ENCODE peak calls at places on chromosomes 12 and 14, in six cellular contexts. Z is G401; S is T-cell; B is CD4-positive, alpha-beta T cell; E is activated T-cell treated with anti-CD3 and anti-CD28 coated beads for 24 hours; T is stimulated activated CD4-positive, alpha-beta T cell treated with anti-CD3 and anti-CD28 coated beads, Interleukin-4, amount 100 ng/mL, for 1 hour. Q is an unnamed sample.

GRCh38 chr12:66960704-66961690 is 282.1 kb upstream of the GRIP1 start:
- DNase-seq in Z (no peak), E (no peak), S (no peak), B (no peak), T (no peak), Q (no peak)

GRCh38 chr12:26697217-26697616 is 135.8 kb downstream of the ITPR2 start:
- DNase-seq in T (no peak), S (no peak), E (no peak), Z (no peak), B (no peak), Q (no peak)

GRCh38 chr14:90649096-90649495 is 167.1 kb downstream of the TTC7B start:
- DNase-seq in E (no peak), T (no peak), S (no peak), Z (no peak), B (no peak), Q (no peak)

GRCh38 chr12:43348221-43348620 is 203.8 kb downstream of the ADAMTS20 start:
- DNase-seq in E (no peak), Z (peak), T (no peak), B (no peak), S (no peak), Q (no peak)

GRCh38 chr14:33363687-33364086 is 425.0 kb downstream of the NPAS3 start:
- DNase-seq in Z (no peak), B (no peak), S (no peak), E (no peak), T (no peak), Q (no peak)

GRCh38 chr12:124727244-124727673 is 136.4 kb downstream of the SCARB1 start:
- DNase-seq in E (no peak), T (no peak), Z (no peak), B (no peak), S (no peak), Q (peak)

GRCh38 chr12:120849765-120850164 is 54.4 kb downstream of the SPPL3 start:
- DNase-seq in B (no peak), S (no peak), T (no peak), Z (no peak), E (no peak), Q (no peak)

GRCh38 chr12:71472441-71472911 is 32.9 kb downstream of the LGR5 start:
- DNase-seq in S (no peak), T (no peak), Z (no peak), B (no peak), E (no peak), Q (no peak)

GRCh38 chr12:5497329-5498058 is 65.6 kb downstream of the NTF3 start:
- DNase-seq in E (no peak), T (no peak), S (no peak), Z (no peak), B (no peak), Q (no peak)

GRCh38 chr14:51368721-51369163 is 128.7 kb downstream of the TMX1 start:
- DNase-seq in Z (peak), S (no peak), E (no peak), T (no peak), B (no peak), Q (no peak)

GRCh38 chr14:50092006-50092555 is 24.3 kb downstream of the VCPKMT start:
- DNase-seq in Z (no peak), S (no peak), B (no peak), E (no peak), T (no peak), Q (no peak)

GRCh38 chr12:112169966-112170365 is 44.6 kb downstream of the TRAFD1 start:
- DNase-seq in Z (no peak), S (no peak), E (no peak), T (no peak), B (no peak), Q (no peak)

GRCh38 chr12:102564026-102564425 is 83.7 kb upstream of the IGF1 start:
- DNase-seq in S (no peak), T (no peak), B (no peak), Z (no peak), E (no peak), Q (no peak)

GRCh38 chr14:104282332-104283196 is 144.2 kb downstream of the KIF26A start:
- DNase-seq in S (no peak), E (no peak), B (no peak), Z (peak), T (no peak), Q (no peak)

GRCh38 chr12:80470403-80470802 is 26.4 kb downstream of the PTPRQ start:
- DNase-seq in S (no peak), E (no peak), B (no peak), T (no peak), Z (no peak), Q (no peak)

GRCh38 chr14:64611358-64612020 is 61.7 kb downstream of the PPP1R36 start:
- DNase-seq in T (no peak), E (no peak), B (no peak), S (no peak), Z (peak), Q (no peak)

GRCh38 chr14:105061428-105062047 is 3.7 kb downstream of the GPR132 start:
- DNase-seq in S (no peak), T (peak), B (peak), E (peak), Z (no peak), Q (no peak)

GRCh38 chr14:85590784-85591183 is 60.8 kb downstream of the FLRT2 start:
- DNase-seq in Z (no peak), B (no peak), S (no peak), T (no peak), E (no peak), Q (no peak)

GRCh38 chr12:67804168-67804567 is 155.6 kb downstream of the DYRK2 start:
- DNase-seq in T (peak), B (peak), Z (no peak), S (peak), E (peak), Q (no peak)

GRCh38 chr12:101087903-101088302 is 122.1 kb downstream of the SLC5A8 start:
- DNase-seq in E (no peak), S (no peak), B (no peak), T (no peak), Z (no peak), Q (no peak)

Q was measured in thoracic aorta.